ENCODE peak calls at places on chromosome 15, in ten cellular contexts. E, N, A, T, I, U, L, D, B and S are unnamed samples.

GRCh38 chr15:28147827-28148226 is 48.7 kb upstream of the OCA2 start:
- DNase-seq in D (no peak), T (no peak), U (no peak), L (no peak), N (no peak), E (no peak), A (no peak), I (no peak), B (no peak), S (no peak)

GRCh38 chr15:50628421-50628820 is 58.2 kb downstream of the TRPM7 start:
- DNase-seq in E (no peak), A (no peak), N (no peak), D (no peak), T (no peak), U (no peak), L (no peak), B (no peak), I (no peak), S (no peak)

GRCh38 chr15:57692709-57693108 is 13.8 kb upstream of the POLR2M start:
- DNase-seq in T (no peak), N (no peak), A (no peak), E (no peak), U (no peak), D (no peak), L (no peak), I (no peak), B (no peak), S (no peak)

GRCh38 chr15:71278989-71279756 is 163.9 kb downstream of the THSD4 start:
- DNase-seq in B (no peak), A (no peak), D (no peak), E (peak), I (no peak), T (peak), U (no peak), L (peak), N (no peak), S (no peak)

GRCh38 chr15:72285927-72286516 is 13.7 kb upstream of the PARP6 start:
- DNase-seq in B (peak), T (peak), E (no peak), N (no peak), D (no peak), A (peak), I (peak), L (no peak), U (peak), S (peak)

GRCh38 chr15:74400313-74400850 is 32.9 kb upstream of the CYP11A1 start:
- DNase-seq in A (no peak), T (no peak), I (no peak), B (no peak), U (peak), E (no peak), L (no peak), N (no peak), D (no peak), S (no peak)

GRCh38 chr15:24068102-24068501 is 381.0 kb upstream of the NDN start:
- DNase-seq in N (no peak), T (peak), I (no peak), D (no peak), U (no peak), A (no peak), E (no peak), B (no peak), L (no peak), S (no peak)

GRCh38 chr15:62428851-62429250 is 263.8 kb upstream of the C2CD4B start:
- DNase-seq in D (no peak), N (no peak), T (no peak), U (no peak), A (no peak), E (no peak), L (no peak), I (no peak), B (no peak), S (no peak)

GRCh38 chr15:23589012-23589411 is 23.5 kb downstream of the MKRN3 start:
- DNase-seq in B (no peak), I (no peak), T (peak), E (no peak), U (no peak), N (no peak), L (no peak), A (no peak), D (no peak), S (no peak)

GRCh38 chr15:79406191-79406590 is 25.9 kb upstream of the MINAR1 start:
- DNase-seq in N (no peak), B (no peak), L (no peak), U (no peak), A (no peak), T (no peak), E (no peak), D (no peak), I (no peak), S (no peak)

GRCh38 chr15:38991126-38991525 is 426.5 kb upstream of the RASGRP1 start:
- DNase-seq in T (no peak), N (no peak), E (no peak), U (no peak), I (no peak), D (no peak), A (no peak), B (peak), L (no peak), S (no peak)

GRCh38 chr15:55499158-55499557 is 8.9 kb downstream of the DNAAF4 start:
- DNase-seq in I (no peak), U (no peak), E (no peak), L (no peak), A (no peak), T (no peak), D (no peak), N (no peak), B (no peak), S (no peak)